ENCODE peak calls at places on chromosomes 13 and 19, in nine cellular contexts. O, I, M, S, K, J, C, R and Q are unnamed samples.

GRCh38 chr13:24208314-24208713 is 47.8 kb downstream of the SPATA13 start:
- DNase-seq in O (no peak), I (no peak), M (no peak), S (no peak), K (peak; percentile 91), J (no peak), C (no peak), R (no peak), Q (no peak)

GRCh38 chr19:44430956-44431355 is 17.3 kb downstream of the ZNF229 start:
- DNase-seq in O (no peak), I (no peak), M (no peak), S (no peak), K (peak; percentile 30), J (no peak), C (no peak), R (no peak), Q (no peak)

GRCh38 chr13:95083758-95084157 is 217.5 kb downstream of the ABCC4 start:
- DNase-seq in O (no peak), I (no peak), M (no peak), S (no peak), K (peak; percentile 84), J (no peak), C (no peak), R (no peak), Q (no peak)

GRCh38 chr19:57406516-57407123 is 4.3 kb upstream of the ZNF17 start:
- DNase-seq in O (peak; percentile 59), I (peak; percentile 40), M (peak; percentile 49), S (peak; percentile 57), K (peak; percentile 80), J (no peak), C (peak; percentile 44), R (peak; percentile 70), Q (no peak)

GRCh38 chr13:46182491-46182877 is 507 bp upstream of the LCP1 start:
- DNase-seq in O (no peak), I (no peak), M (no peak), S (no peak), K (no peak), J (no peak), C (no peak), R (no peak), Q (no peak)

GRCh38 chr19:13537454-13537853 is 31.2 kb upstream of the CACNA1A start:
- DNase-seq in O (no peak), I (peak; percentile 12), M (no peak), S (no peak), K (no peak), J (no peak), C (no peak), R (no peak), Q (no peak)

GRCh38 chr13:30622551-30622950 is 4.8 kb downstream of the USPL1 start:
- DNase-seq in O (no peak), I (no peak), M (no peak), S (no peak), K (peak; percentile 66), J (no peak), C (no peak), R (no peak), Q (no peak)

GRCh38 chr19:55063492-55063843 is 520 bp upstream of the RDH13 start:
- DNase-seq in O (no peak), I (no peak), M (no peak), S (no peak), K (no peak), J (no peak), C (no peak), R (no peak), Q (no peak)

GRCh38 chr19:17385878-17386611 is 8.0 kb downstream of the CCDC194 start:
- DNase-seq in O (peak; percentile 47), I (peak; percentile 42), M (peak; percentile 37), S (peak; percentile 48), K (peak; percentile 66), J (no peak), C (no peak), R (peak; percentile 75), Q (peak; percentile 68)

GRCh38 chr19:18768997-18769891 is 21.9 kb downstream of the COMP start:
- DNase-seq in O (no peak), I (no peak), M (no peak), S (no peak), K (no peak), J (no peak), C (no peak), R (no peak), Q (no peak)

GRCh38 chr19:4914736-4915501 is 5.6 kb downstream of the UHRF1 start:
- DNase-seq in O (no peak), I (no peak), M (peak; percentile 53), S (peak; percentile 73), K (peak; percentile 94), J (no peak), C (no peak), R (peak; percentile 68), Q (no peak)

GRCh38 chr13:44575035-44575434 is 1.1 kb downstream of the TSC22D1 start:
- DNase-seq in O (no peak), I (no peak), M (no peak), S (no peak), K (no peak), J (no peak), C (no peak), R (no peak), Q (no peak)

GRCh38 chr13:104796581-104796980 is 1730.4 kb upstream of the SLC10A2 start:
- DNase-seq in O (no peak), I (no peak), M (no peak), S (no peak), K (no peak), J (no peak), C (no peak), R (no peak), Q (no peak)

GRCh38 chr19:3671680-3672574 is 28.3 kb downstream of the PIP5K1C start:
- DNase-seq in O (no peak), I (no peak), M (no peak), S (no peak), K (no peak), J (no peak), C (no peak), R (peak; percentile 24), Q (no peak)

GRCh38 chr13:67408823-67409222 is 178.7 kb upstream of the PCDH9 start:
- DNase-seq in O (no peak), I (peak; percentile 44), M (no peak), S (no peak), K (no peak), J (no peak), C (no peak), R (no peak), Q (no peak)

GRCh38 chr19:8654591-8655339 is 24.3 kb downstream of the NFILZ start:
- DNase-seq in O (peak; percentile 50), I (no peak), M (peak; percentile 53), S (peak; percentile 51), K (peak; percentile 64), J (peak; percentile 81), C (peak; percentile 51), R (peak; percentile 66), Q (peak; percentile 60)

GRCh38 chr19:51971624-51972023 is 15.0 kb downstream of the ZNF350 start:
- DNase-seq in O (no peak), I (no peak), M (no peak), S (no peak), K (peak; percentile 16), J (no peak), C (no peak), R (no peak), Q (no peak)

GRCh38 chr13:33119886-33120543 is 103.8 kb downstream of the KL start:
- DNase-seq in O (no peak), I (no peak), M (no peak), S (no peak), K (peak; percentile 22), J (no peak), C (no peak), R (no peak), Q (no peak)

GRCh38 chr19:41327499-41328156 is 17.7 kb downstream of the CCDC97 start:
- DNase-seq in O (no peak), I (no peak), M (peak; percentile 61), S (peak; percentile 91), K (peak; percentile 53), J (no peak), C (peak; percentile 80), R (peak; percentile 82), Q (peak; percentile 78)

GRCh38 chr19:28027116-28027515 is 1185.8 kb downstream of the UQCRFS1 start:
- DNase-seq in O (no peak), I (no peak), M (no peak), S (no peak), K (no peak), J (no peak), C (no peak), R (no peak), Q (no peak)

GRCh38 chr13:100789481-100789880 is 114.9 kb upstream of the TMTC4 start:
- DNase-seq in O (peak; percentile 44), I (peak; percentile 49), M (no peak), S (no peak), K (peak; percentile 5), J (no peak), C (no peak), R (no peak), Q (no peak)

GRCh38 chr13:30353060-30353459 is 45.7 kb upstream of the KATNAL1 start:
- DNase-seq in O (no peak), I (no peak), M (no peak), S (no peak), K (no peak), J (no peak), C (no peak), R (no peak), Q (no peak)

GRCh38 chr13:21675095-21676007 is 4.5 kb downstream of the FGF9 start:
- DNase-seq in O (no peak), I (no peak), M (no peak), S (no peak), K (peak; percentile 25), J (no peak), C (no peak), R (no peak), Q (no peak)

GRCh38 chr13:38514575-38514974 is 164.9 kb downstream of the UFM1 start:
- DNase-seq in O (no peak), I (no peak), M (no peak), S (no peak), K (no peak), J (no peak), C (no peak), R (no peak), Q (no peak)

GRCh38 chr19:7879102-7879770 is 5.0 kb upstream of the PRR36 start:
- DNase-seq in O (no peak), I (peak; percentile 74), M (no peak), S (no peak), K (no peak), J (no peak), C (no peak), R (no peak), Q (no peak)

GRCh38 chr13:44259045-44260042 is 114.3 kb upstream of the SERP2 start:
- DNase-seq in O (no peak), I (no peak), M (peak; percentile 40), S (peak; percentile 42), K (peak; percentile 47), J (no peak), C (peak; percentile 17), R (peak; percentile 74), Q (no peak)

GRCh38 chr13:90721937-90722336 is 625.5 kb upstream of the MIR17HG start:
- DNase-seq in O (no peak), I (no peak), M (no peak), S (no peak), K (no peak), J (no peak), C (no peak), R (no peak), Q (no peak)

GRCh38 chr19:55216461-55217198 is 7.3 kb upstream of the PTPRH start:
- DNase-seq in O (peak; percentile 82), I (peak; percentile 84), M (no peak), S (peak; percentile 24), K (peak; percentile 100), J (no peak), C (peak; percentile 26), R (peak; percentile 61), Q (peak; percentile 88)

GRCh38 chr19:18282021-18282787 is 782 bp upstream of the JUND start:
- DNase-seq in O (no peak), I (no peak), M (no peak), S (no peak), K (peak; percentile 83), J (no peak), C (no peak), R (no peak), Q (peak; percentile 82)

GRCh38 chr13:49539313-49539712 is 43.6 kb downstream of the PHF11 start:
- DNase-seq in O (no peak), I (no peak), M (no peak), S (no peak), K (no peak), J (no peak), C (no peak), R (no peak), Q (no peak)

GRCh38 chr13:56187331-56187730 is 953.4 kb upstream of the PRR20A start:
- DNase-seq in O (no peak), I (no peak), M (no peak), S (no peak), K (no peak), J (no peak), C (no peak), R (no peak), Q (no peak)